ENCODE peak calls at places on chromosomes 1 and 21, in four cellular contexts. H is K562, Q is GM12878, R is IMR-90. B is an unnamed sample.

GRCh38 chr1:28297826-28298225 is 31.0 kb upstream of the MED18 start:
- DNase-seq in H (no peak), Q (peak), R (no peak), B (no peak)

GRCh38 chr1:119621714-119622113 is 26.4 kb downstream of the ZNF697 start:
- DNase-seq in H (no peak), Q (no peak), R (no peak), B (no peak)

GRCh38 chr1:150537732-150538684 is 11.2 kb upstream of the ADAMTSL4 start:
- DNase-seq in H (no peak), Q (no peak), R (peak), B (peak)

GRCh38 chr1:31726715-31727114 is 22.9 kb upstream of the COL16A1 start:
- DNase-seq in H (no peak), Q (no peak), R (no peak), B (no peak)

GRCh38 chr1:232613752-232614381 is 16.1 kb downstream of the SIPA1L2 start:
- DNase-seq in H (no peak), Q (no peak), R (peak), B (peak)

GRCh38 chr1:215568287-215568692 is 1.2 kb downstream of the KCTD3 start:
- DNase-seq in H (peak), Q (no peak), R (peak), B (no peak)

GRCh38 chr1:91870322-91870721 is 15.6 kb downstream of the TGFBR3 start:
- DNase-seq in H (no peak), Q (no peak), R (no peak), B (no peak)

GRCh38 chr1:28510350-28511223 is 4.7 kb downstream of the RCC1 start:
- DNase-seq in H (peak), Q (no peak), R (peak), B (peak)

GRCh38 chr21:42233067-42233981 is 14.4 kb downstream of the ABCG1 start:
- DNase-seq in H (peak), Q (peak), R (peak), B (peak)

GRCh38 chr1:26529655-26530539 is at the start of gene RPS6KA1:
- DNase-seq in H (peak), Q (no peak), R (peak), B (peak)

GRCh38 chr1:153465728-153466625 is 5.5 kb upstream of the S100A7 start:
- DNase-seq in H (peak), Q (no peak), R (peak), B (peak)

GRCh38 chr1:56435434-56436337 is 143.7 kb downstream of the PLPP3 start:
- DNase-seq in H (no peak), Q (no peak), R (no peak), B (no peak)

GRCh38 chr1:235708390-235708962 is 58.9 kb upstream of the GNG4 start:
- DNase-seq in H (no peak), Q (no peak), R (peak), B (no peak)

GRCh38 chr21:15967661-15968060 is 237.9 kb downstream of the USP25 start:
- DNase-seq in H (no peak), Q (no peak), R (peak), B (no peak)

GRCh38 chr1:12166834-12167492 is at the start of gene TNFRSF1B:
- DNase-seq in H (peak), Q (no peak), R (peak), B (peak)

GRCh38 chr1:113976609-113977278 is 2.5 kb upstream of the OLFML3 start:
- DNase-seq in H (peak), Q (no peak), R (peak), B (peak)

GRCh38 chr1:184633785-184634184 is 120.9 kb downstream of the EDEM3 start:
- DNase-seq in H (no peak), Q (no peak), R (no peak), B (no peak)
- TF ChIP-seq FOS in H (no peak), Q (no peak), R (no peak), B (no peak)

DNA sequence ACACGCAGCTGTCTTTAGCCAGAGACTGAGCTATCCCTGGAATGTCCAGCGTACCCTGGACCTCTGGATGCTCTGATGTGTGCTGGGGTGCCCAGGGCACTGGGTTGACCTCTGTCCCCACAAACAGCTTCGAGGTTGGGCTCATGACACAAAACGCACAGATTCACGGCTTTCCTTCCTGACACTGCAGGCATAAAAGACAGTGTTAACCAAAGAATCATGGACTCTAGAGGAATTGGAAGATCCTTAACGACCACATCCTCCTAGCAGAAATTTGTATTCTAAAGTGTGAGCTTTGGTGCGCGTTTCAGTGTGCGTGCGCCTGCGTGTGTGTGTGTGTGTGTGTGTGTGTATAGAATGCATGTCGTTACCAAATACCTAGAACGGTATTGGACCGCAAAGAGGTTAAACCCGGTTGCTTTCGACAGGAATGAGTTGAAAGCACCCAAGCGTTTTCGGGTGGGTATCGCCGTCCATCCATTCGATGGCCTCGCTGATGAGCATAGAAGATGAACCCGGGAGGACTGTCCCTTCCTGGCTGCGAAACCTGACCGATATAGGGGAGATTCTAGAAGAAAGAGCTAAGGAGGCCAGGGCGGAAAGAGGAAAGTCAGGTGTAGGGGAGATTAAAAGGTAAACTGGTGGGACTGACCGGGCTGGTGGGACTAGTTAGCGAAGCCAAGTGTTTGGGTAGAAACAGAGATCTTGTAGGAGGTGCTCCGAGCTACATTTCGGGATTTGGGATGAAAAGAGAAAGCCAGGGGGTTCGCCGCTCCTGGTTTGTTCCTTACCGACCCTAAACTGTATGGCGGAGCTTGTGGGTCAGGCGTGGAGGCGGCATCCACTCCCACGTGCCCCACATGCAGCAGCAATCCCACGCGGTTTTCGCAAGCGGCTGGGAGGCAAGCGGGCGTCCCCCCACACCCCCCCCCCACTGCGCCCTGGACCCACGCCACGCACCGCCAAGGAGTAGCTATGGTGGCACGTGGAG is 6.8 kb upstream of the LHX9 start:
- DNase-seq in H (no peak), Q (no peak), R (no peak), B (no peak)
- TF ChIP-seq FOS in H (no peak), Q (no peak), R (no peak), B (no peak)

GRCh38 chr21:26754853-26755252 is 90.4 kb downstream of the ADAMTS1 start:
- DNase-seq in H (no peak), Q (no peak), R (no peak), B (no peak)
- TF ChIP-seq FOS in H (no peak), Q (no peak), R (no peak), B (no peak)

GRCh38 chr1:200907611-200908097 is 13.0 kb downstream of the INAVA start:
- DNase-seq in H (no peak), Q (peak), R (no peak), B (no peak)
- TF ChIP-seq FOS in H (no peak), Q (no peak), R (no peak), B (no peak)

GRCh38 chr1:240341365-240342250 is 249.9 kb downstream of the FMN2 start:
- DNase-seq in H (no peak), Q (no peak), R (no peak), B (no peak)

GRCh38 chr1:240349695-240350094 is 258.0 kb downstream of the FMN2 start:
- DNase-seq in H (no peak), Q (no peak), R (no peak), B (no peak)

GRCh38 chr1:240342251-240342625 is 250.6 kb downstream of the FMN2 start:
- DNase-seq in H (no peak), Q (no peak), R (peak), B (no peak)

GRCh38 chr1:240343966-240344365 is 252.3 kb downstream of the FMN2 start:
- DNase-seq in H (no peak), Q (no peak), R (no peak), B (no peak)

DNA sequence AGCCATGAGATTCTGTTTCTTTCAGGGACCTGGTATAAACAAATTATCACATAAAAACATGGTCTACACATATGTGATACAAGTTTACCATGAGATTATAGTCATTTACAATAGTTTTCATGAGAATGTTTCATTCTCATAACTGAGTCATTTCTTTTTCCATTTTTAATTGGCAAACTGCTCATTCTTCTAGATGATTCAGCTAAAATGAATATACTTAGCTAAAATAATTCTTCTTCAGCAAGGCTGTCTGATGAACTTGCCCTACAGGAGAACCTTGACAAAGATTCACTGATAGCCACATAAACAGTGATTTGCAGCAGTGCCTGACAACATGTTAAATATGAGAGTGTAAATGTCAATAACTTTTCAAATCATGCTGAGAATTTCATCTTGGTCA is 253.2 kb downstream of the FMN2 start:
- DNase-seq in H (no peak), Q (no peak), R (peak), B (no peak)
- TF ChIP-seq FOS in H (no peak), Q (no peak), R (no peak), B (no peak)